ENCODE peak calls at places on chromosomes 5 and 9, in ten cellular contexts. B, J, Q, S, M, F, Y, Z, K and P are unnamed samples.

GRCh38 chr5:34008721-34009120 is 871 bp upstream of the AMACR start:
- DNase-seq in Q (no peak), M (no peak), B (no peak), J (no peak), S (no peak), F (no peak), K (no peak), Z (no peak), Y (no peak), P (no peak)

GRCh38 chr5:150846651-150847333 is 471 bp downstream of the IRGM start:
- DNase-seq in Q (peak), F (peak), Y (peak), J (peak), S (peak), K (peak), M (peak), B (peak), Z (peak), P (peak)

GRCh38 chr5:155700333-155700732 is 626.6 kb upstream of the SGCD start:
- DNase-seq in Z (no peak), Q (no peak), M (no peak), K (no peak), J (no peak), B (no peak), Y (peak), S (no peak), F (peak), P (no peak)

GRCh38 chr5:137858223-137858916 is 9.3 kb upstream of the MYOT start:
- DNase-seq in K (no peak), J (no peak), S (no peak), Z (no peak), Y (peak), B (no peak), F (peak), M (peak), Q (no peak), P (peak)

GRCh38 chr9:108316066-108316465 is 539.7 kb downstream of the ACTL7B start:
- DNase-seq in F (no peak), Y (no peak), S (no peak), Q (no peak), J (no peak), B (no peak), K (no peak), M (no peak), Z (no peak), P (no peak)

GRCh38 chr5:32520995-32521394 is 64.4 kb upstream of the SUB1 start:
- DNase-seq in K (no peak), Z (no peak), S (no peak), Y (no peak), J (no peak), Q (no peak), F (no peak), M (no peak), B (no peak), P (no peak)

GRCh38 chr5:81014348-81014747 is 54.2 kb downstream of the RASGRF2 start:
- DNase-seq in S (no peak), Y (no peak), M (no peak), K (no peak), J (no peak), B (no peak), Q (no peak), Z (no peak), F (no peak), P (no peak)

GRCh38 chr5:88033191-88033590 is 235.5 kb downstream of the TMEM161B start:
- DNase-seq in F (no peak), M (no peak), Z (no peak), Y (no peak), Q (no peak), K (no peak), S (no peak), J (no peak), B (no peak), P (no peak)

GRCh38 chr9:34546834-34547827 is 24.3 kb upstream of the ENHO start:
- DNase-seq in Z (peak), Y (peak), S (no peak), Q (peak), J (peak), K (peak), M (peak), F (peak), B (peak), P (peak)

GRCh38 chr9:129040113-129040643 is 3.8 kb downstream of the MIGA2 start:
- DNase-seq in Y (no peak), J (no peak), K (no peak), Z (no peak), Q (no peak), M (no peak), S (no peak), F (no peak), B (no peak), P (no peak)

GRCh38 chr5:1474183-1474839 is 29.1 kb upstream of the SLC6A3 start:
- DNase-seq in B (no peak), K (no peak), Z (no peak), J (no peak), M (no peak), Y (no peak), F (peak), Q (no peak), S (no peak), P (no peak)

GRCh38 chr5:69335341-69335975 is 2.9 kb upstream of the CCDC125 start:
- DNase-seq in J (no peak), Q (no peak), F (no peak), M (no peak), Z (no peak), S (no peak), Y (no peak), B (no peak), K (no peak), P (no peak)

GRCh38 chr5:139655727-139656271 is 7.7 kb downstream of the CXXC5 start:
- DNase-seq in B (no peak), Q (peak), S (no peak), J (no peak), F (no peak), Z (no peak), M (no peak), Y (no peak), K (peak), P (no peak)

GRCh38 chr9:86945868-86946711 is 1.2 kb downstream of the GAS1 start:
- DNase-seq in K (peak), Y (no peak), F (peak), S (no peak), Z (peak), Q (peak), B (peak), J (peak), M (peak), P (peak)

GRCh38 chr5:161397448-161397847 is 149.1 kb downstream of the GABRB2 start:
- DNase-seq in S (no peak), K (no peak), Q (no peak), J (no peak), B (no peak), Y (no peak), F (no peak), M (no peak), Z (no peak), P (no peak)

GRCh38 chr5:177537389-177538361 is 16.7 kb downstream of the FAM193B start:
- DNase-seq in F (no peak), S (peak), Q (peak), Y (no peak), B (peak), J (no peak), K (no peak), Z (no peak), M (no peak), P (no peak)

GRCh38 chr5:142911170-142911569 is 141.0 kb downstream of the ARHGAP26 start:
- DNase-seq in M (no peak), Q (no peak), B (no peak), F (no peak), J (no peak), Z (no peak), Y (no peak), K (no peak), S (no peak), P (no peak)

GRCh38 chr5:120394259-120394658 is 69.8 kb upstream of the PRR16 start:
- DNase-seq in Q (no peak), J (no peak), Z (no peak), F (no peak), S (no peak), B (no peak), M (no peak), K (no peak), Y (no peak), P (no peak)